ENCODE peak calls at places on chromosomes 16 and 17, in four cellular contexts. G is A549, J is HepG2, Z is K562. W is an unnamed sample.

GRCh38 chr16:27232061-27232841 is 28.9 kb downstream of the KDM8 start:
- DNase-seq in J (no peak), G (no peak), Z (no peak), W (no peak)

GRCh38 chr16:31880322-31880979 is 6.8 kb downstream of the ZNF267 start:
- DNase-seq in Z (peak; percentile 91), G (no peak), J (no peak), W (no peak)

GRCh38 chr16:68022728-68023537 is at the start of the genes DDX28 and DUS2:
- DNase-seq in J (peak; percentile 88), Z (peak; percentile 96), G (peak; percentile 95), W (peak; percentile 70)

GRCh38 chr16:28151180-28151579 is 60.6 kb downstream of the XPO6 start:
- DNase-seq in J (no peak), G (no peak), Z (no peak), W (no peak)

GRCh38 chr16:49019826-49020401 is 261.7 kb downstream of the CBLN1 start:
- DNase-seq in Z (no peak), G (no peak), J (no peak), W (no peak)

GRCh38 chr17:36928450-36929125 is 8.7 kb upstream of the LHX1 start:
- DNase-seq in G (no peak), Z (no peak), J (no peak), W (no peak)

GRCh38 chr16:26709175-26709574 is 357.6 kb upstream of the C16orf82 start:
- DNase-seq in G (peak; percentile 10), J (no peak), Z (peak; percentile 38), W (no peak)

GRCh38 chr16:50571786-50572185 is 23.6 kb downstream of the NKD1 start:
- DNase-seq in J (no peak), G (no peak), Z (no peak), W (no peak)

GRCh38 chr16:23434380-23434779 is 18.6 kb downstream of the COG7 start:
- DNase-seq in Z (peak; percentile 81), G (peak; percentile 82), J (peak; percentile 83), W (no peak)

GRCh38 chr17:2462481-2462880 is 49.2 kb downstream of the METTL16 start:
- DNase-seq in Z (no peak), J (no peak), G (no peak), W (no peak)

GRCh38 chr17:29615048-29615385 is 7.7 kb downstream of the CORO6 start:
- DNase-seq in Z (peak; percentile 50), G (no peak), J (no peak), W (no peak)

GRCh38 chr16:50627419-50627818 is 53.7 kb downstream of the SNX20 start:
- DNase-seq in G (no peak), J (no peak), Z (peak; percentile 14), W (peak; percentile 58)

GRCh38 chr17:8608001-8608400 is 22.5 kb downstream of the MYH10 start:
- DNase-seq in G (no peak), Z (no peak), J (no peak), W (no peak)
- TF ChIP-seq JUN in G (no peak), Z (no peak), J (no peak), W (no peak)

GRCh38 chr17:79992657-79993389 is 42.8 kb downstream of the TBC1D16 start:
- DNase-seq in G (no peak), J (no peak), Z (no peak), W (no peak)

GRCh38 chr17:79990704-79991103 is 45.0 kb downstream of the TBC1D16 start:
- DNase-seq in G (no peak), Z (no peak), J (no peak), W (no peak)

GRCh38 chr17:79993390-79994221 is 42.1 kb downstream of the TBC1D16 start:
- DNase-seq in Z (no peak), G (peak; percentile 85), J (peak; percentile 99), W (peak; percentile 41)

GRCh38 chr17:79991140-79991923 is 44.3 kb downstream of the TBC1D16 start:
- DNase-seq in Z (peak; percentile 73), G (peak; percentile 88), J (peak; percentile 85), W (peak; percentile 44)

GRCh38 chr17:79991924-79992656 is 43.6 kb downstream of the TBC1D16 start:
- DNase-seq in G (peak; percentile 42), J (peak; percentile 91), Z (no peak), W (no peak)
- TF ChIP-seq RAD21 in G (peak; percentile 64), J (peak; percentile 63), Z (no peak), W (no peak)

GRCh38 chr17:71855000-71855399 is 265.8 kb upstream of the SOX9 start:
- DNase-seq in G (no peak), J (no peak), Z (no peak), W (no peak)
- TF ChIP-seq JUN in G (no peak), J (no peak), Z (no peak), W (no peak)

GRCh38 chr17:82449136-82449882 is 1.2 kb downstream of the CYBC1 start:
- DNase-seq in G (no peak), Z (no peak), J (no peak), W (no peak)
- TF ChIP-seq RAD21 in G (no peak), Z (no peak), J (no peak), W (peak; percentile 11)

DNA sequence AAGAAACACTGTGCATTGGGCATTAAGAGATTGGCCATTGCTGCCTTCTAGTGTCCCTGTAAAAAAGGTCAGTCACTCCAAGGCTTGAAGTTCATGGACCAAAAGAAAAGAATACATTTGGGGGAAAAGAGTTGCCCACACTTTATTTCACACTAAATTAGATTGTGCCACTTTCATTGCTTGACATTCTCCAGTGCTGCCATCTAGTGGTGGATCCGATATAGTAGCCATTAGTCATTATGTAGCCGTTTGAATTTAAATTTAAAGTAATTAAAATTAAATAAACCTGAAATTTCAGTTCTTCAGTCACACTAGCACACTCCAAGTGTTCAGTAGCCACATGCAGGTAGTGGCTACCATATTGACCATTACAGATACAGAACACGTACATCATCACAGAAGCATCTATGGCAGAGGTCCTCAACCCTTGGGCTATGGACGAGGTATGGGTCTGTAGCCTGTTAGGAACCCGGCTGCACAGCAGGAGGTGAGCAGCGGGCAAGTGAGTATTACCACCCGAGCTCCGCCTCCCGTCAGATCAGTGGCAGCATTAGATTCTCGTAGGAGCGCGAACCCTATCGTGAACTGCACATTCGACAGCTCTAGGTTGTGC is 21.9 kb upstream of the CDH5 start:
- DNase-seq in J (peak; percentile 29), Z (peak; percentile 54), G (peak; percentile 31), W (no peak)
- TF ChIP-seq JUN in J (no peak), Z (no peak), G (no peak), W (no peak)

DNA sequence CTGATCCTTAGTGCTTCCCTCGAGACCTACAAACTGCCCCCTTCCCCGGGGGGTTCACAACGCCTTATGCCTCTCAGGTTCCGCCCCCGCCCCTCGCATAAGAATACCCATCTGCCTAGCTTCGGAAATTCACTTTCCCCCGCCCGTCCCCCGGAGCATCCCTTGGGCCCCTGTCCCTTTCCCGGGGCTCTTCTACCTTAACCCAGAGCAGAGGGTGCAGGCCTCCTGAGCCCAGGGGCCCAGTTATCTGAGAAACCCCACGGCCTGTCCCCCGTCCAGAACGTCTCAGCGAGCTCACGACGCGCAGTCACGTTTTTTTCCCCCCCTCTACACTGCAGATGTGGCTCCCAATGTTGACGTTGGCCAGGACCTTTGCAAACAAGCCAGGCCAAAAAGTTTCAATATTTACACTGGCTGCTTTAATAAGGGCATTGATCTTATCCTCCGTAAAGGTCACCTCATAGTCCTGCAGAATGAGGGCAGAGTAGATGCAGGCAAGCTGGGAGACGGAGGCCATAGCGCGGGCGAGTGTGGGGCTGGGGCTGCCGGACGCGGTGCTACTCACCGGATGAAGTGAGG is 1.4 kb upstream of the NBR1 start:
- DNase-seq in J (peak; percentile 84), Z (peak; percentile 51), G (peak; percentile 62), W (no peak)
- TF ChIP-seq RAD21 in J (peak; percentile 20), Z (no peak), G (no peak), W (no peak)

GRCh38 chr16:4944333-4945281 is 7.7 kb upstream of the PPL start:
- DNase-seq in G (peak; percentile 94), Z (peak; percentile 60), J (peak; percentile 98), W (peak; percentile 71)
- TF ChIP-seq JUN in G (peak; percentile 94), Z (peak; percentile 81), J (peak; percentile 100), W (peak; percentile 86)

DNA sequence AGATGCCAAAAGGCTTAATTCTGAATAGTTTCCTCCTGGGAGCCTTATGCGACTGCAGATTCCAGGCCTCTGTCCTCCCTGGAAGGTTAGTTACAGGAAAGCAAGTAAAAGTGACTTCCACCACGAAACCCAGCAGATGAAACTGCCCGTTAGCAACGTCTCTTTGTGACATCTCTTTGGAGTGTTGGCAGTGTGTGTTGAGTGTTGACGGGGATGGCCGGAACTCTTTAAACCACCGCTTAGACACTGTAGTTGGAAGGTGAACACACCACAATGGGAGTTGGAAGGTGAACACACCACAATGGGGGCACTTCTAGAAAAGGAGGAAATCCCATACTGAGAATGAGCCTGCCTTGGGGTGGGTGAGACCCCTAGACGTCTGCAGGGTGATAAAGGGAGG is 858 bp downstream of the SKAP1 start:
- DNase-seq in Z (no peak), G (no peak), J (no peak), W (no peak)
- TF ChIP-seq RAD21 in Z (no peak), G (no peak), J (no peak), W (no peak)

W was measured in H1.